ENCODE peak calls at places on chromosomes 16 and 17, in five cellular contexts. One of them, this sample, is unnamed.

GRCh38 chr16:12920739-12921138 is 19.3 kb downstream of the SHISA9 start:
- DNase-seq in H1: no peak
- DNase-seq in AG09309: no peak
- DNase-seq in IMR-90: no peak
- DNase-seq in GM13977: no peak
- DNase-seq in this sample: no peak

GRCh38 chr16:83994087-83994486 is 26.0 kb downstream of the NECAB2 start:
- DNase-seq in AG09309: peak; percentile 90
- DNase-seq in GM13977: no peak
- DNase-seq in H1: no peak
- DNase-seq in IMR-90: peak; percentile 95
- DNase-seq in this sample: no peak

GRCh38 chr17:7258731-7259554 is 3.3 kb downstream of the CLDN7 start:
- DNase-seq in AG09309: no peak
- DNase-seq in H1: no peak
- DNase-seq in GM13977: no peak
- DNase-seq in IMR-90: peak; percentile 27
- DNase-seq in this sample: no peak

GRCh38 chr16:15509593-15510520 is 75.5 kb downstream of the BMERB1 start:
- DNase-seq in IMR-90: peak; percentile 60
- DNase-seq in GM13977: no peak
- DNase-seq in AG09309: no peak
- DNase-seq in H1: peak; percentile 39
- DNase-seq in this sample: no peak

GRCh38 chr16:81610144-81610842 is 165.7 kb downstream of the CMIP start:
- DNase-seq in IMR-90: peak; percentile 84
- DNase-seq in AG09309: no peak
- DNase-seq in GM13977: no peak
- DNase-seq in H1: no peak
- DNase-seq in this sample: no peak

GRCh38 chr17:45935197-45935709 is 40.9 kb downstream of the MAPT start:
- DNase-seq in IMR-90: no peak
- DNase-seq in AG09309: no peak
- DNase-seq in GM13977: no peak
- DNase-seq in H1: no peak
- DNase-seq in this sample: no peak

GRCh38 chr17:17354560-17355357 is 51.6 kb downstream of the NT5M start:
- DNase-seq in GM13977: peak; percentile 91
- DNase-seq in H1: peak; percentile 67
- DNase-seq in AG09309: no peak
- DNase-seq in IMR-90: peak; percentile 60
- DNase-seq in this sample: peak; percentile 84

GRCh38 chr17:75288784-75289121 is 480 bp downstream of the SLC25A19 start:
- DNase-seq in AG09309: no peak
- DNase-seq in IMR-90: no peak
- DNase-seq in H1: no peak
- DNase-seq in GM13977: peak; percentile 48
- DNase-seq in this sample: no peak

GRCh38 chr17:80955673-80956306 is 35.9 kb upstream of the CHMP6 start:
- DNase-seq in H1: no peak
- DNase-seq in IMR-90: no peak
- DNase-seq in AG09309: no peak
- DNase-seq in GM13977: no peak
- DNase-seq in this sample: no peak

GRCh38 chr17:63189082-63189481 is 223.0 kb downstream of the TANC2 start:
- DNase-seq in AG09309: no peak
- DNase-seq in GM13977: no peak
- DNase-seq in H1: no peak
- DNase-seq in IMR-90: peak; percentile 78
- DNase-seq in this sample: no peak

GRCh38 chr17:32656851-32657250 is 170.1 kb downstream of the CDK5R1 start:
- DNase-seq in H1: no peak
- DNase-seq in AG09309: no peak
- DNase-seq in IMR-90: no peak
- DNase-seq in GM13977: no peak
- DNase-seq in this sample: no peak

GRCh38 chr16:67538666-67539101 is 10.1 kb downstream of the RIPOR1 start:
- DNase-seq in H1: no peak
- DNase-seq in GM13977: no peak
- DNase-seq in AG09309: no peak
- DNase-seq in IMR-90: peak; percentile 56
- DNase-seq in this sample: peak; percentile 62

GRCh38 chr17:10357768-10358167 is 15.0 kb downstream of the MYH13 start:
- DNase-seq in GM13977: peak; percentile 55
- DNase-seq in H1: peak; percentile 19
- DNase-seq in IMR-90: no peak
- DNase-seq in AG09309: no peak
- DNase-seq in this sample: no peak

GRCh38 chr17:31919802-31920525 is 16.8 kb upstream of the SUZ12 start:
- DNase-seq in H1: no peak
- DNase-seq in GM13977: peak; percentile 31
- DNase-seq in AG09309: no peak
- DNase-seq in IMR-90: peak; percentile 78
- DNase-seq in this sample: no peak

GRCh38 chr17:58487589-58488427 is at the start of gene HSF5:
- DNase-seq in GM13977: peak; percentile 75
- DNase-seq in H1: no peak
- DNase-seq in AG09309: no peak
- DNase-seq in IMR-90: no peak
- DNase-seq in this sample: no peak

GRCh38 chr16:73326770-73327470 is 279.0 kb upstream of the ZFHX3 start:
- DNase-seq in IMR-90: no peak
- DNase-seq in AG09309: no peak
- DNase-seq in H1: no peak
- DNase-seq in GM13977: no peak
- DNase-seq in this sample: no peak

GRCh38 chr17:65183736-65184135 is 46.6 kb downstream of the RGS9 start:
- DNase-seq in H1: peak; percentile 62
- DNase-seq in GM13977: no peak
- DNase-seq in AG09309: no peak
- DNase-seq in IMR-90: peak; percentile 70
- DNase-seq in this sample: no peak

GRCh38 chr17:50426814-50427787 is 1.1 kb downstream of the ACSF2 start:
- DNase-seq in AG09309: no peak
- DNase-seq in GM13977: peak; percentile 65
- DNase-seq in IMR-90: peak; percentile 37
- DNase-seq in H1: no peak
- DNase-seq in this sample: no peak

GRCh38 chr16:2473425-2473926 is 1.5 kb upstream of the TBC1D24 start:
- DNase-seq in GM13977: no peak
- DNase-seq in H1: no peak
- DNase-seq in AG09309: no peak
- DNase-seq in IMR-90: no peak
- DNase-seq in this sample: no peak

GRCh38 chr16:83967838-83968482 is at the start of gene NECAB2:
- DNase-seq in GM13977: peak; percentile 89
- DNase-seq in AG09309: no peak
- DNase-seq in H1: no peak
- DNase-seq in IMR-90: peak; percentile 8
- DNase-seq in this sample: no peak

GRCh38 chr17:82043507-82043906 is 6.0 kb upstream of the DCXR start:
- DNase-seq in AG09309: no peak
- DNase-seq in GM13977: no peak
- DNase-seq in H1: no peak
- DNase-seq in IMR-90: no peak
- DNase-seq in this sample: no peak

GRCh38 chr17:42284566-42284965 is 3.7 kb upstream of the STAT5A start:
- DNase-seq in IMR-90: no peak
- DNase-seq in GM13977: no peak
- DNase-seq in H1: no peak
- DNase-seq in AG09309: no peak
- DNase-seq in this sample: peak; percentile 39

GRCh38 chr17:2503627-2504026 is 8.1 kb downstream of the METTL16 start:
- DNase-seq in H1: no peak
- DNase-seq in IMR-90: no peak
- DNase-seq in GM13977: no peak
- DNase-seq in AG09309: no peak
- DNase-seq in this sample: no peak

GRCh38 chr17:759964-760363 is 7.9 kb upstream of the GEMIN4 start:
- DNase-seq in GM13977: no peak
- DNase-seq in AG09309: no peak
- DNase-seq in H1: no peak
- DNase-seq in IMR-90: no peak
- DNase-seq in this sample: no peak

GRCh38 chr17:82215095-82215971 is 2.7 kb upstream of the CCDC57 start:
- DNase-seq in GM13977: peak; percentile 76
- DNase-seq in IMR-90: no peak
- DNase-seq in AG09309: no peak
- DNase-seq in H1: no peak
- DNase-seq in this sample: no peak

GRCh38 chr17:78258323-78259229 is 27.1 kb downstream of the TMEM235 start:
- DNase-seq in AG09309: no peak
- DNase-seq in GM13977: no peak
- DNase-seq in H1: no peak
- DNase-seq in IMR-90: peak; percentile 12
- DNase-seq in this sample: peak; percentile 67

GRCh38 chr16:73064227-73064995 is 16.5 kb upstream of the ZFHX3 start:
- DNase-seq in GM13977: no peak
- DNase-seq in H1: no peak
- DNase-seq in AG09309: peak; percentile 60
- DNase-seq in IMR-90: peak; percentile 78
- DNase-seq in this sample: no peak

GRCh38 chr16:87288753-87289362 is 28.3 kb downstream of the C16orf95 start:
- DNase-seq in IMR-90: peak; percentile 92
- DNase-seq in H1: no peak
- DNase-seq in AG09309: peak; percentile 37
- DNase-seq in GM13977: no peak
- DNase-seq in this sample: no peak

GRCh38 chr17:19485800-19486340 is 47.8 kb upstream of the SLC47A1 start:
- DNase-seq in AG09309: no peak
- DNase-seq in H1: no peak
- DNase-seq in IMR-90: no peak
- DNase-seq in GM13977: no peak
- DNase-seq in this sample: no peak

GRCh38 chr17:27236710-27237315 is 57.1 kb upstream of the WSB1 start:
- DNase-seq in IMR-90: peak; percentile 75
- DNase-seq in H1: no peak
- DNase-seq in GM13977: peak; percentile 67
- DNase-seq in AG09309: no peak
- DNase-seq in this sample: no peak

GRCh38 chr16:30184430-30185140 is 1.2 kb downstream of the CORO1A start:
- DNase-seq in AG09309: no peak
- DNase-seq in H1: no peak
- DNase-seq in IMR-90: no peak
- DNase-seq in GM13977: peak; percentile 43
- DNase-seq in this sample: no peak

GRCh38 chr16:80559369-80559768 is 18.6 kb downstream of the DYNLRB2 start:
- DNase-seq in IMR-90: no peak
- DNase-seq in AG09309: no peak
- DNase-seq in GM13977: no peak
- DNase-seq in H1: no peak
- DNase-seq in this sample: no peak

GRCh38 chr17:992933-993332 is 4.0 kb upstream of the TIMM22 start:
- DNase-seq in IMR-90: peak; percentile 26
- DNase-seq in H1: no peak
- DNase-seq in GM13977: no peak
- DNase-seq in AG09309: no peak
- DNase-seq in this sample: no peak

GRCh38 chr17:77256710-77257109 is 115.9 kb downstream of the SEC14L1 start:
- DNase-seq in H1: no peak
- DNase-seq in AG09309: no peak
- DNase-seq in GM13977: no peak
- DNase-seq in IMR-90: no peak
- DNase-seq in this sample: no peak
- TF ChIP-seq CTCF in H1: no peak
- TF ChIP-seq CTCF in AG09309: no peak
- TF ChIP-seq CTCF in GM13977: peak; percentile 12
- TF ChIP-seq CTCF in IMR-90: no peak
- TF ChIP-seq CTCF in this sample: no peak

DNA sequence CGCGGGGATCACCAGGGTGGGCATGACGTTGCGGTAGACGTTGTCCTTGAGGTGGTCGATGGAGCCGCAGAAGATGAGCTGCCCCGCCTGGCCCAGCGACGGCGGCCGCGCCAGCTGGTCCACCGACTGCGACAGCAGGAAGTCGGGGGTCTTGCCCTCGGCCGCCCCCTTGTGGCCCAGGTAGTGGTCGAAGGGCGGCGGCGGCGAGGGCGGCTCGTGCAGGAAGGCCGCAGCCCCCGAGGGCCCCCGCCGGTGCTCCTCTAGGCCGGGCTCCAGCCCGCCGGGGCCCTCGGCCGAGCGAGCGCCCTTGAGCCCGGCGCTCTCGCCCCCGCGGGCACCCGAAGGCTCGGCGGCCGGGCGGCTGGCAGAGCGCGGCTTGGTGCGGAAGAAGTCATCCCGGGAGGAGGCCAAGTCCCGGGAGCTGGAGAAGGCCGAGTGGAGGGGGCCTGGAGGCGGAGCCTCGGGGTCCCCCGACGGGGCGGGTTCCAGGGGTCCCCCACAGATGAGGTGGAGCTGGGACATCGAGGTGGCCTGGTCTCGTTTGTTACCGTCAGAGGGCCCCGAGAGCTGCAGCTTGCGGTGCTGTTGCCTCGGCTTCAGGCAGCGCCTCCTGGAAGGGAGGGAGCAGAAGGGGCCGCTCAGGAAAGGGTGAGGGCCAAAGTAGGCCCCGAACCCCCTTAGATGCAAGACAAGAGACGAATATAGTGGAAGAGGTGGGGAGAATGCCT is 8.9 kb downstream of the FAM171A2 start:
- DNase-seq in IMR-90: no peak
- DNase-seq in AG09309: no peak
- DNase-seq in GM13977: peak; percentile 88
- DNase-seq in H1: no peak
- DNase-seq in this sample: no peak
- TF ChIP-seq CTCF in IMR-90: no peak
- TF ChIP-seq CTCF in AG09309: no peak
- TF ChIP-seq CTCF in GM13977: peak; percentile 72
- TF ChIP-seq CTCF in H1: peak; percentile 79
- TF ChIP-seq CTCF in this sample: peak; percentile 78

DNA sequence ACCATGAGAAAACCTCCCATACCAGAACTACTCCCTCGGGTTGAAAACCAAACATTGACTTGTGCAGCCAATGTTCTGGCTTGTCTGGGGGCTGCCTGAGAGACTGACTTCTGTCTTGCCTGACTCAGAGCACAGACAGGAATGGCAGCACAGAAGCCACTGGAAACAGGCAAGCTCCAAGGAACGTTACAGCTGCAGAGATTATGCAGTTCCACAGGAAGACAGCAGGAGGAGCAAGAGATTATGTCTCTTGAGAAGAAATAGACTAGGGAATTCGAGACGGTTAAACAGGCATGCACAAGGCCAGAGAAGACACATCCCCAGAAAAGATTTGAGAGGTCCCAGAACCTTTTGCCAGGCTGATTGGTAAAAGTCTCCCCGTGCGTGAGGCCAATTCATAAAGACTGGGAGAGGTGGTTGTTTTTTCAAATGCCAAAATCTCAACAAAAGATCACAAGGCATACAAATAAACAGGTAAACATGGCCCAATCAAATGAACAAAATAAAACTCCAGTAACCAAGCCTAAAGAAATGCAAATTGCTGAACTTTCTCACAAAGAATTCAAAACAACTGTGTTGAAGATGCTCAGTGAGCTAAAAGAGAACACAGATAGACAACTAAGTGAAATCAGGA is 90.6 kb upstream of the CDH5 start:
- DNase-seq in H1: peak; percentile 50
- DNase-seq in AG09309: no peak
- DNase-seq in IMR-90: peak; percentile 76
- DNase-seq in GM13977: peak; percentile 47
- DNase-seq in this sample: peak; percentile 24
- TF ChIP-seq CTCF in H1: peak; percentile 76
- TF ChIP-seq CTCF in AG09309: peak; percentile 77
- TF ChIP-seq CTCF in IMR-90: peak; percentile 69
- TF ChIP-seq CTCF in GM13977: peak; percentile 61
- TF ChIP-seq CTCF in this sample: peak; percentile 73

GRCh38 chr17:79681101-79681621 is 49.6 kb upstream of the ENPP7 start:
- DNase-seq in H1: no peak
- DNase-seq in IMR-90: no peak
- DNase-seq in AG09309: no peak
- DNase-seq in GM13977: no peak
- DNase-seq in this sample: no peak
- TF ChIP-seq CTCF in H1: no peak
- TF ChIP-seq CTCF in IMR-90: no peak
- TF ChIP-seq CTCF in AG09309: no peak
- TF ChIP-seq CTCF in GM13977: no peak
- TF ChIP-seq CTCF in this sample: no peak

This sample was measured in type B pancreatic cell.